ENCODE peak calls at places on chromosome 18, in seven cellular contexts. Y is heart left ventricle, A is left lung, O is MM.1S, M is tibial artery, B is ovary, E is cardiac muscle cell. U is an unnamed sample.

GRCh38 chr18:62720766-62721613 is 5.6 kb downstream of the PHLPP1 start:
- DNase-seq in E (no peak), M (no peak), O (no peak), A (no peak), Y (no peak), B (no peak), U (no peak)

GRCh38 chr18:8960740-8961657 is 141.5 kb upstream of the NDUFV2 start:
- DNase-seq in M (no peak), B (no peak), Y (no peak), O (no peak), E (peak; percentile 53), A (no peak), U (no peak)

GRCh38 chr18:9934274-9934673 is 20.5 kb downstream of the VAPA start:
- DNase-seq in E (no peak), A (no peak), Y (no peak), B (no peak), M (no peak), O (no peak), U (no peak)

GRCh38 chr18:59908790-59909189 is 9.0 kb downstream of the PMAIP1 start:
- DNase-seq in O (no peak), A (no peak), M (no peak), E (no peak), B (no peak), Y (no peak), U (no peak)

GRCh38 chr18:23844991-23845680 is 155.9 kb downstream of the LAMA3 start:
- DNase-seq in M (no peak), Y (no peak), A (no peak), B (no peak), E (peak; percentile 50), O (no peak), U (no peak)

GRCh38 chr18:34031810-34032209 is 192.9 kb downstream of the NOL4 start:
- DNase-seq in M (no peak), Y (no peak), A (peak; percentile 11), B (no peak), E (no peak), O (no peak), U (no peak)

GRCh38 chr18:36808681-36809080 is 20.1 kb downstream of the TPGS2 start:
- DNase-seq in E (peak; percentile 57), O (no peak), Y (no peak), A (no peak), B (no peak), M (no peak), U (no peak)

GRCh38 chr18:75799449-75800330 is 372.2 kb upstream of the SMIM21 start:
- DNase-seq in O (no peak), E (no peak), M (no peak), Y (no peak), B (no peak), A (no peak), U (no peak)

GRCh38 chr18:53817976-53818950 is 406.2 kb downstream of the MBD2 start:
- DNase-seq in M (no peak), A (no peak), O (no peak), Y (no peak), E (no peak), B (no peak), U (no peak)

GRCh38 chr18:45441110-45441842 is 174.0 kb upstream of the SLC14A2 start:
- DNase-seq in E (no peak), Y (no peak), M (no peak), B (no peak), A (no peak), O (no peak), U (no peak)

GRCh38 chr18:63137999-63138448 is 181.5 kb downstream of the BCL2 start:
- DNase-seq in E (no peak), A (no peak), Y (peak; percentile 75), O (peak; percentile 43), B (no peak), M (no peak), U (no peak)

GRCh38 chr18:65035701-65036100 is 715.1 kb upstream of the CDH7 start:
- DNase-seq in B (no peak), A (no peak), M (no peak), E (no peak), O (no peak), Y (no peak), U (no peak)

GRCh38 chr18:61606068-61606660 is 272.9 kb downstream of the CDH20 start:
- DNase-seq in Y (peak; percentile 37), M (peak; percentile 38), E (peak; percentile 70), A (no peak), O (no peak), B (no peak), U (no peak)

GRCh38 chr18:62784966-62785413 is 69.6 kb downstream of the PHLPP1 start:
- DNase-seq in O (no peak), Y (peak; percentile 26), E (peak; percentile 64), M (peak; percentile 45), A (no peak), B (peak; percentile 31), U (no peak)

GRCh38 chr18:25187582-25188291 is 164.2 kb downstream of the ZNF521 start:
- DNase-seq in O (no peak), B (no peak), M (no peak), A (no peak), E (no peak), Y (no peak), U (no peak)

GRCh38 chr18:28834889-28835288 is 658.0 kb upstream of the CDH2 start:
- DNase-seq in B (no peak), A (no peak), M (no peak), E (peak; percentile 56), Y (no peak), O (no peak), U (no peak)

GRCh38 chr18:35171315-35171987 is 69.4 kb upstream of the ZNF397 start:
- DNase-seq in B (no peak), A (no peak), O (no peak), M (no peak), E (no peak), Y (no peak), U (no peak)

GRCh38 chr18:58527116-58528010 is 101.5 kb downstream of the ALPK2 start:
- DNase-seq in O (no peak), M (no peak), Y (no peak), E (peak; percentile 7), A (no peak), B (no peak), U (no peak)

GRCh38 chr18:58525517-58525916 is 103.4 kb downstream of the ALPK2 start:
- DNase-seq in A (no peak), E (no peak), Y (no peak), O (no peak), M (no peak), B (no peak), U (no peak)

GRCh38 chr18:58526425-58527115 is 102.3 kb downstream of the ALPK2 start:
- DNase-seq in Y (no peak), A (no peak), O (no peak), B (no peak), E (no peak), M (no peak), U (no peak)

GRCh38 chr18:58528011-58528367 is 100.9 kb downstream of the ALPK2 start:
- DNase-seq in B (no peak), A (no peak), M (no peak), O (no peak), E (peak; percentile 34), Y (no peak), U (no peak)

DNA sequence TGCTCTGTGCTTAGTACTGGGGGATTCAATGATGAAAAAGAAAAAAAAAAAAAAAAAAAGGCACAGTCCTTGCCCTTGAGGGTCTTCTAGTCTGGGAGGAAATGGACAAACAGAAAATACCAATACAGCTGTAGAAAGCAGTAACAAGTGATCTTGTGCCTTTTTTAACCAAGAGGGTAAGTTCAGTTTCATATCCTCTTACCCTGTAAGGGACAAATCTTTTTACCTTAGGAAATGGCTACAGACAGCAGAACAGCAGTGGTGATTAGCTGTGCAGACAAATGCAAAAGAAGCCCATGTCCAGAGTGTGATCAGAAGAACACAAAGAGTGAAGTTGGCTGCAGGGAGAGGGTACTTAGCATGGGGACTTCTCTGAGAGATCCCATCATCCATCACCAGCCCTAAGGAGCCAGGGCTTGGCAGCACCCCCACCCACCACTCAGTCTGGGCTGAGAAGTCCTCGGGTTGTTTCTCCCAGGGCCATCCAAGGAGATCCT is 102.9 kb downstream of the ALPK2 start:
- DNase-seq in Y (no peak), E (no peak), M (no peak), A (no peak), B (no peak), O (peak; percentile 42), U (no peak)
- TF ChIP-seq CTCF in Y (no peak), E (no peak), M (no peak), A (no peak), B (no peak), O (no peak), U (no peak)

DNA sequence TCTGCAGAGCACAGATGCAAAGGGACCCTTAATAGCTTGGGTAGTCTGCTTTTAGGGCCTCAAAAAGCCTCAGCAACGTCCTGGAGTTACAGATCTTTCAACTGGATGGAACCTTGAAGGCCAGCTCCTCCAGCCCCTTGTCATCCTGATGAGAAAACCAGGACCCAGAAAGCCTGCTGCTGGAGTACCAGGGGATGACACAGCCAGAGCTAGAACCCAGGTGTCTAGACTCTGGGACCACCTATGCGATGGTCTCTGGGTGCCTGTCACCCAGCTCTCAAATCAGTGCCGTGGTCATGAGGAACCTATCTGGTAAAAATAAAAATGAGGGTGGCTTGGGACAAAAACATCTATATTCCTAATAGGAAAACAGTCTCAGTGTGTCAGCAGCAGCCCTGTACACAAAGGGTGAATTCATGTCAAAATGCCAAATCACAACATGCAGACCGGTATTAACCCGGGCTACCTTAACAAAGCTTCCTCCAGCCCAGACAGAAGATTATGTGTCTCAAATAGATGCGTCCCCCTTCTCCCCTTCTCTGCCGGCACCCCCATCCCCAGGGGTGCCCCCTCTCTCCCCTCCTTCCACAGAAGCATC is 28.5 kb downstream of the SMAD7 start:
- DNase-seq in M (no peak), E (no peak), A (no peak), B (no peak), Y (no peak), O (no peak), U (no peak)
- H3K4me1 ChIP-seq in M (peaks cover 73% of the 10 kb centered on the region), E (peaks cover 29% of the 10 kb centered on the region), A (peaks cover 92% of the 10 kb centered on the region), B (peaks cover 38% of the 10 kb centered on the region), Y (peaks cover 30% of the 10 kb centered on the region), O (peaks cover 93% of the 10 kb centered on the region), U (peaks cover 62% of the 10 kb centered on the region)

DNA sequence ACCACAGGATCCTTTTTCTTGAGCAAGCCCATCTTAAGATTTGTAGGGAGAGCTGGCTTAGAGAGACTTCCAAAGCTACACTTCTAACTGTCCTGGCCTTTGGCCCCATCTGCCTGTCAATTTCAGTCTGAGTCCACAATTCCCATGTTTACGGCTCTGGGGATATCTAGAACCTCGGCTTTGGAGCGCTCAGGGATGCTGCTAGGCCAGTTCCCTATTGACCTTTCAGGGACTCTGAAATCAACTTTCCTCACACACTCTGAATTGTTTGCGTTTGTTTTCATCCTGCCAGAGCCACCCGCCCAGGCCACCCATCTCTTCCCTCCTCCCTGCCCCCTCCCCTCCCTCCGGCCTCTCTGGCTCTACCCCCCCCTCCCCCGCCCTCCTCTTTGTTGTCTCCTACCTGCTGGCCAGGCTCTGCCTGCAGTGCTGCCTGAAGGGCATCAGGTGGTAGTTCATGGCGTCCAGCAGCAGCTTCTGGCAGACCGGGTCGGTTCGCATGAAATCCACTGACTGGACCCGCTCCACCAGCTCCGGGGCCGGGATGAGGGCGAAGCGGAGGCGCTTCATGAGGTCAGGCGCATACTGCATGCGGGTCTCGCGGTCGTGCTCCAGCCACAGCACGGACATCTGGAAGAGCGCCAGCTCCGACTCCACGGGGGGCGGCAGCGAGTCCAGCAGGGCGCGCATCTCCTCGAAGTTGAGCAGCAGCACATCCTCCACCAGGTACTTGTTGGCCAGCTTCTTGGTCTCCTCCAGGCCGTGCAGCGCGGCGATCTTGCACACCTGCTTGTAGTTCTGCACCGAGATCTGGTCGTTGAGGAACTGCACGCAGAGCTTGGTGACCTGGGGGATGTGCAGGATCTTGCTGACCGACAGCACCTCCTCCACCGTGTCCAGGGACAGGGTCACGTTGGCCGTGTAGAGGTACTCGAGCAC is 3.3 kb downstream of the KLHL14 start:
- DNase-seq in B (peak; percentile 23), Y (no peak), M (no peak), O (no peak), E (no peak), A (peak; percentile 73), U (no peak)
- H3K27me3 ChIP-seq in B (no peaks in the 10 kb centered on the region), Y (peaks cover 62% of the 10 kb centered on the region), M (no peaks in the 10 kb centered on the region), O (peaks cover 3% of the 10 kb centered on the region), E (no peaks in the 10 kb centered on the region), A (peaks cover 61% of the 10 kb centered on the region), U (peaks cover 58% of the 10 kb centered on the region)

GRCh38 chr18:3902676-3903075 is 452.7 kb downstream of the TGIF1 start:
- DNase-seq in Y (no peak), E (no peak), B (no peak), O (no peak), A (no peak), M (no peak), U (no peak)
- TF ChIP-seq CTCF in Y (no peak), E (no peak), B (no peak), O (no peak), A (no peak), M (no peak), U (no peak)

U was measured in esophagus muscularis mucosa.